ENCODE peak calls at places on chromosome 2, in six cellular contexts. E, J, I, D, Z and R are unnamed samples.

GRCh38 chr2:37614061-37614802 is 57.2 kb downstream of the CDC42EP3 start:
- DNase-seq in E (peak), J (no peak), I (peak), D (no peak), Z (peak), R (no peak)

GRCh38 chr2:237118731-237119130 is 33.0 kb downstream of the COPS8 start:
- DNase-seq in E (no peak), J (no peak), I (no peak), D (no peak), Z (no peak), R (no peak)

GRCh38 chr2:85753525-85754312 is at the start of gene ATOH8:
- DNase-seq in E (peak), J (peak), I (no peak), D (no peak), Z (no peak), R (peak)

GRCh38 chr2:222256250-222256649 is 42.5 kb downstream of the PAX3 start:
- DNase-seq in E (no peak), J (no peak), I (no peak), D (no peak), Z (no peak), R (no peak)

GRCh38 chr2:232659359-232659758 is 26.0 kb downstream of the EFHD1 start:
- DNase-seq in E (no peak), J (no peak), I (no peak), D (no peak), Z (peak), R (no peak)

GRCh38 chr2:66790651-66791181 is 355.8 kb downstream of the MEIS1 start:
- DNase-seq in E (no peak), J (no peak), I (no peak), D (no peak), Z (no peak), R (no peak)

GRCh38 chr2:134491796-134492441 is 226.9 kb downstream of the TMEM163 start:
- DNase-seq in E (no peak), J (no peak), I (peak), D (peak), Z (peak), R (no peak)

GRCh38 chr2:148044322-148044721 is 23.4 kb downstream of the MBD5 start:
- DNase-seq in E (no peak), J (no peak), I (no peak), D (no peak), Z (no peak), R (no peak)

GRCh38 chr2:7881038-7881437 is 800.8 kb upstream of the ID2 start:
- DNase-seq in E (no peak), J (no peak), I (no peak), D (no peak), Z (no peak), R (no peak)

GRCh38 chr2:65937379-65938160 is 497.4 kb upstream of the MEIS1 start:
- DNase-seq in E (no peak), J (no peak), I (no peak), D (no peak), Z (no peak), R (no peak)

GRCh38 chr2:105410554-105410953 is 11.7 kb upstream of the FHL2 start:
- DNase-seq in E (no peak), J (no peak), I (no peak), D (no peak), Z (peak), R (no peak)

GRCh38 chr2:66070717-66071602 is 364.0 kb upstream of the MEIS1 start:
- DNase-seq in E (no peak), J (no peak), I (no peak), D (no peak), Z (peak), R (no peak)

GRCh38 chr2:52395912-52396311 is 1364.0 kb upstream of the NRXN1 start:
- DNase-seq in E (no peak), J (no peak), I (no peak), D (no peak), Z (peak), R (no peak)

GRCh38 chr2:219645631-219646527 is 18.4 kb downstream of the SLC4A3 start:
- DNase-seq in E (peak), J (no peak), I (peak), D (no peak), Z (peak), R (no peak)

GRCh38 chr2:21043744-21044532 is at the start of gene APOB:
- DNase-seq in E (peak), J (peak), I (no peak), D (no peak), Z (no peak), R (no peak)

GRCh38 chr2:134014196-134014960 is 239.5 kb upstream of the MGAT5 start:
- DNase-seq in E (no peak), J (no peak), I (no peak), D (no peak), Z (no peak), R (no peak)

GRCh38 chr2:198471291-198471690 is 666.9 kb downstream of the PLCL1 start:
- DNase-seq in E (no peak), J (no peak), I (no peak), D (no peak), Z (no peak), R (no peak)

GRCh38 chr2:55235724-55236538 is 3.4 kb downstream of the RPS27A start:
- DNase-seq in E (no peak), J (no peak), I (no peak), D (no peak), Z (no peak), R (no peak)

GRCh38 chr2:141869572-141869971 is 261.2 kb downstream of the LRP1B start:
- DNase-seq in E (no peak), J (no peak), I (no peak), D (no peak), Z (no peak), R (no peak)